ENCODE peak calls at places on chromosomes 4 and X, in nine cellular contexts. V is Caki2; J is NCI-H1930; T is right atrium auricular region; K is stimulated activated CD8-positive, alpha-beta memory T cell treated with anti-CD3 and anti-CD28 coated beads, Interleukin-4, amount 100 ng/mL, for 1 hour; B is mammary epithelial cell; R is CD4-positive, alpha-beta memory T cell; P is stimulated activated CD4-positive, alpha-beta T cell treated with anti-CD3 and anti-CD28 coated beads, Interleukin-15, amount 100 ng/mL, for 24 hours; O is left colon. N is an unnamed sample.
A peak's percentile ranks its signal among the peaks of the same experiment; 100 is the strongest.

GRCh38 chr4:169774466-169775445 is 17.0 kb upstream of the HPF1 start:
- DNase-seq in V (no peak), J (peak; percentile 33), T (no peak), K (no peak), B (no peak), R (no peak), P (peak; percentile 30), O (peak; percentile 3), N (no peak)

GRCh38 chr4:169311643-169312365 is 41.0 kb upstream of the SH3RF1 start:
- DNase-seq in V (peak; percentile 22), J (no peak), T (no peak), K (no peak), B (peak; percentile 22), R (no peak), P (peak; percentile 3), O (no peak), N (no peak)

GRCh38 chrX:16487620-16488380 is 162.2 kb upstream of the S100G start:
- DNase-seq in V (no peak), J (no peak), T (no peak), K (no peak), B (peak; percentile 13), R (no peak), P (no peak), O (no peak), N (no peak)

GRCh38 chr4:48290146-48290772 is 20.6 kb upstream of the TEC start:
- DNase-seq in V (no peak), J (no peak), T (no peak), K (no peak), B (peak; percentile 6), R (no peak), P (peak; percentile 32), O (no peak), N (no peak)

GRCh38 chrX:103405009-103405333 is 28.6 kb downstream of the BEX3 start:
- DNase-seq in V (no peak), J (no peak), T (no peak), K (no peak), B (no peak), R (no peak), P (no peak), O (no peak), N (no peak)

GRCh38 chr4:74805601-74806000 is 11.3 kb upstream of the BTC start:
- DNase-seq in V (peak; percentile 10), J (no peak), T (no peak), K (no peak), B (peak; percentile 52), R (no peak), P (no peak), O (no peak), N (no peak)

GRCh38 chr4:3660086-3660927 is 105.9 kb upstream of the ADRA2C start:
- DNase-seq in V (no peak), J (no peak), T (no peak), K (no peak), B (no peak), R (no peak), P (no peak), O (no peak), N (no peak)

GRCh38 chr4:3270141-3270611 is 21.2 kb downstream of the MSANTD1 start:
- DNase-seq in V (no peak), J (no peak), T (no peak), K (no peak), B (no peak), R (no peak), P (no peak), O (no peak), N (no peak)

GRCh38 chr4:7616193-7616592 is 181.5 kb upstream of the PSAPL1 start:
- DNase-seq in V (no peak), J (no peak), T (no peak), K (no peak), B (no peak), R (no peak), P (no peak), O (no peak), N (no peak)

GRCh38 chr4:155602351-155603140 is 64.1 kb upstream of the GUCY1A1 start:
- DNase-seq in V (no peak), J (no peak), T (no peak), K (no peak), B (peak; percentile 76), R (no peak), P (no peak), O (no peak), N (no peak)

GRCh38 chrX:1435241-1435900 is 17.3 kb downstream of the ASMTL start:
- DNase-seq in V (no peak), J (no peak), T (no peak), K (no peak), B (no peak), R (no peak), P (no peak), O (no peak), N (no peak)

GRCh38 chr4:111475001-111475400 is 670.3 kb upstream of the FAM241A start:
- DNase-seq in V (peak; percentile 8), J (no peak), T (no peak), K (no peak), B (peak; percentile 6), R (no peak), P (no peak), O (peak; percentile 63), N (no peak)

GRCh38 chr4:165364452-165365080 is 14.2 kb upstream of the CPE start:
- DNase-seq in V (no peak), J (no peak), T (no peak), K (no peak), B (peak; percentile 86), R (no peak), P (no peak), O (peak; percentile 22), N (no peak)

GRCh38 chrX:72026341-72027023 is 105.2 kb downstream of the RTL5 start:
- DNase-seq in V (no peak), J (no peak), T (peak; percentile 50), K (no peak), B (no peak), R (no peak), P (no peak), O (no peak), N (no peak)

GRCh38 chr4:172011196-172011595 is 198.0 kb downstream of the GALNTL6 start:
- DNase-seq in V (no peak), J (no peak), T (no peak), K (no peak), B (no peak), R (no peak), P (no peak), O (no peak), N (no peak)

GRCh38 chr4:100362363-100362762 is 155.5 kb downstream of the EMCN start:
- DNase-seq in V (no peak), J (no peak), T (no peak), K (no peak), B (peak; percentile 48), R (no peak), P (no peak), O (no peak), N (no peak)

GRCh38 chrX:13495232-13495631 is 74.2 kb upstream of the EGFL6 start:
- DNase-seq in V (no peak), J (no peak), T (no peak), K (no peak), B (no peak), R (no peak), P (no peak), O (no peak), N (no peak)

GRCh38 chr4:4719446-4719845 is 140.0 kb upstream of the MSX1 start:
- DNase-seq in V (no peak), J (no peak), T (no peak), K (no peak), B (no peak), R (no peak), P (no peak), O (no peak), N (no peak)

GRCh38 chr4:94833394-94833793 is 75.6 kb downstream of the BMPR1B start:
- DNase-seq in V (no peak), J (no peak), T (no peak), K (no peak), B (no peak), R (no peak), P (no peak), O (no peak), N (no peak)

GRCh38 chrX:97446298-97446882 is 562.7 kb downstream of the RPA4 start:
- DNase-seq in V (no peak), J (no peak), T (no peak), K (no peak), B (no peak), R (no peak), P (no peak), O (no peak), N (no peak)

GRCh38 chr4:21209854-21210253 is 509.6 kb downstream of the PACRGL start:
- DNase-seq in V (no peak), J (no peak), T (no peak), K (no peak), B (no peak), R (no peak), P (no peak), O (no peak), N (no peak)

GRCh38 chrX:10159069-10159468 is 2.3 kb downstream of the CLCN4 start:
- DNase-seq in V (no peak), J (no peak), T (no peak), K (no peak), B (no peak), R (no peak), P (no peak), O (no peak), N (no peak)

GRCh38 chrX:119477812-119478232 is 9.6 kb downstream of the SLC25A5 start:
- DNase-seq in V (peak; percentile 28), J (no peak), T (no peak), K (no peak), B (no peak), R (no peak), P (no peak), O (no peak), N (no peak)

GRCh38 chr4:36183665-36184393 is 60.5 kb downstream of the ARAP2 start:
- DNase-seq in V (no peak), J (no peak), T (no peak), K (no peak), B (no peak), R (no peak), P (no peak), O (no peak), N (no peak)

GRCh38 chr4:170423137-170423536 is 333.4 kb upstream of the AADAT start:
- DNase-seq in V (no peak), J (no peak), T (no peak), K (no peak), B (peak; percentile 37), R (no peak), P (no peak), O (no peak), N (no peak)

GRCh38 chrX:55907968-55908607 is 190.5 kb downstream of the RRAGB start:
- DNase-seq in V (peak; percentile 62), J (peak; percentile 9), T (peak; percentile 62), K (no peak), B (peak; percentile 33), R (peak; percentile 40), P (peak; percentile 62), O (peak; percentile 76), N (no peak)

GRCh38 chr4:113738251-113738650 is 23.3 kb downstream of the CAMK2D start:
- DNase-seq in V (no peak), J (peak; percentile 8), T (no peak), K (no peak), B (peak; percentile 36), R (no peak), P (no peak), O (no peak), N (no peak)

GRCh38 chr4:54872246-54872645 is 214.5 kb downstream of the KIT start:
- DNase-seq in V (no peak), J (no peak), T (no peak), K (no peak), B (peak; percentile 23), R (no peak), P (no peak), O (no peak), N (no peak)

GRCh38 chr4:26021417-26022345 is 107.7 kb downstream of the SMIM20 start:
- DNase-seq in V (peak; percentile 4), J (no peak), T (no peak), K (no peak), B (no peak), R (no peak), P (no peak), O (no peak), N (no peak)

GRCh38 chr4:14188214-14188613 is 560.7 kb upstream of the BOD1L1 start:
- DNase-seq in V (no peak), J (no peak), T (no peak), K (no peak), B (no peak), R (no peak), P (no peak), O (no peak), N (no peak)

GRCh38 chr4:24278693-24279092 is 305.7 kb downstream of the DHX15 start:
- DNase-seq in V (no peak), J (no peak), T (no peak), K (no peak), B (no peak), R (no peak), P (no peak), O (no peak), N (no peak)